ENCODE peak calls at places on chromosomes 6 and 20, in eight cellular contexts. G is AG10803, D is NCI-H2171, Q is heart right ventricle, J is EL, N is COR-L47, M is ELF-1, L is astrocyte of the hippocampus. X is an unnamed sample.
A peak's percentile ranks its signal among the peaks of the same experiment; 100 is the strongest.

GRCh38 chr20:53609501-53610445 is 16.1 kb upstream of the ZNF217 start:
- DNase-seq in L (peak; percentile 59), M (peak; percentile 73), G (peak; percentile 45), J (peak; percentile 71), N (no peak), D (no peak), Q (no peak), X (peak; percentile 89)

GRCh38 chr6:163720460-163721235 is 306.1 kb downstream of the QKI start:
- DNase-seq in J (no peak), D (no peak), L (peak; percentile 19), N (no peak), M (no peak), G (no peak), Q (no peak), X (no peak)

GRCh38 chr6:139308936-139309603 is 17.3 kb upstream of the TXLNB start:
- DNase-seq in N (no peak), L (no peak), Q (peak; percentile 23), M (no peak), D (no peak), J (peak; percentile 62), G (peak; percentile 58), X (no peak)

GRCh38 chr6:154995241-154996162 is at the start of gene TIAM2:
- DNase-seq in G (peak; percentile 20), D (peak; percentile 34), M (peak; percentile 70), J (peak; percentile 52), Q (peak; percentile 13), N (no peak), L (peak; percentile 79), X (no peak)

GRCh38 chr6:10901751-10902150 is 14.9 kb downstream of the SYCP2L start:
- DNase-seq in M (no peak), J (no peak), Q (no peak), G (no peak), N (no peak), D (no peak), L (no peak), X (peak; percentile 38)

GRCh38 chr6:22194188-22194921 is 102.5 kb downstream of the PRL start:
- DNase-seq in M (no peak), N (no peak), G (peak; percentile 33), L (no peak), Q (no peak), D (no peak), J (no peak), X (no peak)

GRCh38 chr6:135657207-135657606 is 159.7 kb upstream of the AHI1 start:
- DNase-seq in N (no peak), Q (no peak), M (no peak), G (no peak), L (no peak), D (no peak), J (no peak), X (no peak)

GRCh38 chr6:97774973-97775372 is 492.0 kb upstream of the MMS22L start:
- DNase-seq in D (no peak), N (no peak), J (no peak), M (peak; percentile 8), G (peak; percentile 17), L (no peak), Q (no peak), X (no peak)

GRCh38 chr20:43379239-43379917 is 78.3 kb upstream of the SRSF6 start:
- DNase-seq in D (no peak), G (peak; percentile 95), N (no peak), M (no peak), L (peak; percentile 58), Q (no peak), J (peak; percentile 94), X (no peak)

GRCh38 chr6:7112741-7113313 is 5.1 kb downstream of the RREB1 start:
- DNase-seq in L (peak; percentile 29), Q (no peak), N (peak; percentile 62), J (no peak), M (peak; percentile 75), G (no peak), D (no peak), X (no peak)

GRCh38 chr6:157106487-157106886 is 216.8 kb downstream of the TMEM242 start:
- DNase-seq in G (peak; percentile 22), N (no peak), D (no peak), M (no peak), J (peak; percentile 66), Q (no peak), L (peak; percentile 57), X (no peak)